ENCODE peak calls at places on chromosomes 3 and 15, in ten cellular contexts. M, E, A, D, F, X, V, K, L and Q are unnamed samples.

GRCh38 chr15:82114660-82115059 is 68.8 kb upstream of the MEX3B start:
- DNase-seq in M (no peak), E (no peak), A (no peak), D (no peak), F (no peak), X (no peak), V (no peak), K (no peak), L (no peak), Q (no peak)

GRCh38 chr15:29059871-29060640 is 174.3 kb downstream of the APBA2 start:
- DNase-seq in M (no peak), E (no peak), A (no peak), D (no peak), F (no peak), X (no peak), V (no peak), K (no peak), L (no peak), Q (no peak)

GRCh38 chr3:9978664-9979349 is 7.8 kb downstream of the EMC3 start:
- DNase-seq in M (no peak), E (no peak), A (no peak), D (no peak), F (no peak), X (no peak), V (no peak), K (no peak), L (no peak), Q (no peak)

GRCh38 chr15:61700803-61701202 is 359.4 kb downstream of the VPS13C start:
- DNase-seq in M (no peak), E (no peak), A (no peak), D (no peak), F (no peak), X (no peak), V (no peak), K (no peak), L (no peak), Q (no peak)

GRCh38 chr15:70415330-70415884 is 317.7 kb upstream of the TLE3 start:
- DNase-seq in M (no peak), E (no peak), A (no peak), D (no peak), F (no peak), X (peak; percentile 38), V (no peak), K (no peak), L (no peak), Q (no peak)

GRCh38 chr15:98824595-98824994 is 176.3 kb downstream of the IGF1R start:
- DNase-seq in M (no peak), E (no peak), A (no peak), D (no peak), F (no peak), X (no peak), V (no peak), K (no peak), L (no peak), Q (no peak)

GRCh38 chr3:195070321-195070720 is 200.6 kb downstream of the XXYLT1 start:
- DNase-seq in M (no peak), E (no peak), A (no peak), D (no peak), F (no peak), X (no peak), V (no peak), K (no peak), L (no peak), Q (no peak)

GRCh38 chr3:198079771-198080520 is 119.9 kb downstream of the LMLN start:
- DNase-seq in M (no peak), E (peak; percentile 16), A (no peak), D (no peak), F (peak; percentile 31), X (peak; percentile 6), V (no peak), K (peak; percentile 17), L (no peak), Q (peak; percentile 17)

GRCh38 chr3:197519801-197520211 is 36.0 kb downstream of the BDH1 start:
- DNase-seq in M (no peak), E (no peak), A (no peak), D (no peak), F (no peak), X (no peak), V (no peak), K (no peak), L (no peak), Q (no peak)